ENCODE peak calls at places on chromosomes 4 and X, in five cellular contexts. Y is H1, U is neuronal stem cell, K is H9, Z is trophoblast cell. O is an unnamed sample.

GRCh38 chrX:29617276-29617675 is 598.1 kb upstream of the MAGEB2 start:
- DNase-seq in Y (no peak), U (no peak), K (no peak), Z (no peak), O (peak; percentile 40)

GRCh38 chrX:43870758-43871419 is 11.4 kb downstream of the MAOB start:
- DNase-seq in Y (no peak), U (no peak), K (no peak), Z (no peak), O (no peak)

GRCh38 chr4:108052511-108052910 is 62.8 kb downstream of the HADH start:
- DNase-seq in Y (no peak), U (no peak), K (no peak), Z (no peak), O (no peak)

GRCh38 chrX:134654398-134655012 is 3.8 kb downstream of the PLAC1 start:
- DNase-seq in Y (no peak), U (no peak), K (no peak), Z (no peak), O (no peak)

GRCh38 chr4:52870225-52870624 is 8.1 kb downstream of the RASL11B start:
- DNase-seq in Y (no peak), U (no peak), K (no peak), Z (no peak), O (no peak)

GRCh38 chr4:100936676-100937390 is 410.5 kb downstream of the PPP3CA start:
- DNase-seq in Y (no peak), U (no peak), K (no peak), Z (no peak), O (no peak)

GRCh38 chrX:1511150-1511549 is 25.8 kb downstream of the P2RY8 start:
- DNase-seq in Y (no peak), U (no peak), K (no peak), Z (no peak), O (no peak)

GRCh38 chrX:73965833-73966232 is 338.1 kb upstream of the ZCCHC13 start:
- DNase-seq in Y (no peak), U (no peak), K (peak; percentile 80), Z (no peak), O (no peak)

GRCh38 chr4:152828122-152828521 is 48.4 kb downstream of the ARFIP1 start:
- DNase-seq in Y (no peak), U (no peak), K (no peak), Z (no peak), O (no peak)

GRCh38 chr4:60582167-60582566 is 618.0 kb upstream of the ADGRL3 start:
- DNase-seq in Y (no peak), U (no peak), K (no peak), Z (no peak), O (no peak)
- H2BK12ac ChIP-seq in Y (no peak overlapping the region), U (no peak overlapping the region), K (no peak overlapping the region), Z (no peak overlapping the region), O (no peak overlapping the region)

GRCh38 chr4:184267206-184267608 is 49.5 kb upstream of the ENPP6 start:
- DNase-seq in Y (no peak), U (no peak), K (peak; percentile 0), Z (no peak), O (no peak)
- H2AFZ ChIP-seq in Y (no peak overlapping the region), U (no peak overlapping the region), K (no peak overlapping the region), Z (no peak overlapping the region), O (no peak overlapping the region)

DNA sequence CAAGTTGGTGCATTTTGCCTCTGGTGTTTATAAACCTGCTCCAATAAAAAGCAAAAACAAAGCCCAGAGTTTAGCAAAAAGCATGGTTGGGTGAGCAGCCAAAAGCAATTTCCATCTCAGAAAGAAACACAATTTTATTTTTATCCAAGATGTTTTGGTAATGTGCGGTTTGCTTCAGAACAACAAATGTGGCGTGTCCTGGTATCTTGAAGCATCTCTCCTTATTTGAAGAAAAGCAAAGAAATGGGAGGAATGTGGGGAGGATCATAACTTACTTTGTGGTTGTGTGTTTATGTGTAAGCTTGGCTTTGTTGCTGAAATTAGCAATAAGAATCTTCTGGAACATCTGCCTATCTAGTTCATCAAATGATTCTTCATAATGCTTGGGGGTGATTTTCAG is 88.3 kb upstream of the DDX3X start:
- DNase-seq in Y (no peak), U (no peak), K (no peak), Z (no peak), O (peak; percentile 42)
- H2BK12ac ChIP-seq in Y (no peak overlapping the region), U (no peak overlapping the region), K (no peak overlapping the region), Z (no peak overlapping the region), O (no peak overlapping the region)

DNA sequence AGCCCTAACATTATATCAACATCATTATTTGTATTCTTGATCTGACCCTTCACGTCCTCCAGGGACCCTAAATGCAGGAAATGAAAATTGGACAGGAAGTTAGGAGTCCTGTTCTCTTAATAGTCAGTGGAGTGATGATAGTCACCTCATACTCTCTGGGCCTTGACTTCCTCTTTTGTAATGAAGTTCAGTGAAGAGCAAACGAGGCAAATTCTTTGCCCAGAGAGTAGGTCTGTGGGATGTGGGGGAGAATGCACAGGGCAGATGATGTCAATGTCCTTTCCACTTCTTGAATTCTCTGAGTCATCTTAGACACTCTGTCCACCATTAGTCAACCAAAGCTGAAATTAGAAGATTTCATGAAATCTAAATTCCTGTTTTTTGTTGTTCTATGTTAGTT is 17.1 kb upstream of the GPRIN3 start:
- DNase-seq in Y (no peak), U (no peak), K (no peak), Z (peak; percentile 46), O (peak; percentile 72)
- H2AFZ ChIP-seq in Y (no peak overlapping the region), U (no peak overlapping the region), K (no peak overlapping the region), Z (no peak overlapping the region), O (peak overlapping the region; percentile 61)

DNA sequence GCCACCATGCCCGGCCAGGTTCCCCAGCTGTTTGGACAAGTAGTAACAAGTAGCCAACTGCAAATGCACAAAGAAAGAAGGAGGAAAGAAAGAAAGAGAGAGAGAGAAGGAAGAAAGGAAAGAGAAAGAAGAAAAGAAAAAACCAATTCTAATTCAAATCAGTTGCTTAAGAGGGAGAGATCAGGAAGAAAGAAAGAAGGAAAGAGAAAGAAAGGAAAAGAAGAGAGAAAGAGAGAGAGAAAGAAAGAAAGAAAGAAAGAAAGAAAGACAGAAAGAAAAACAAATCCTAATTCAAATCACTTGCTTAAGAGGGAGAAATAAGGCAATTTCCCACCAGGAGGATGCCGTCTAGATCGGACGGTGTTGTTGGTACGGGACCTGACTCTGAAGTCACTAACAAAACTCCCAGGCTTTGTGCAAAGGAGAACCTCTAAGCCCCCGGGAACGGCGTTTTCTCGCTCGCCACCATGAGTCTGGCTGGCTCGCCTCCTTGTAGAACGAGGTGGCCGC is 95.5 kb upstream of the PPP2R3B start:
- DNase-seq in Y (no peak), U (no peak), K (no peak), Z (no peak), O (no peak)
- H2BK12ac ChIP-seq in Y (no peak overlapping the region), U (no peak overlapping the region), K (no peak overlapping the region), Z (no peak overlapping the region), O (no peak overlapping the region)

DNA sequence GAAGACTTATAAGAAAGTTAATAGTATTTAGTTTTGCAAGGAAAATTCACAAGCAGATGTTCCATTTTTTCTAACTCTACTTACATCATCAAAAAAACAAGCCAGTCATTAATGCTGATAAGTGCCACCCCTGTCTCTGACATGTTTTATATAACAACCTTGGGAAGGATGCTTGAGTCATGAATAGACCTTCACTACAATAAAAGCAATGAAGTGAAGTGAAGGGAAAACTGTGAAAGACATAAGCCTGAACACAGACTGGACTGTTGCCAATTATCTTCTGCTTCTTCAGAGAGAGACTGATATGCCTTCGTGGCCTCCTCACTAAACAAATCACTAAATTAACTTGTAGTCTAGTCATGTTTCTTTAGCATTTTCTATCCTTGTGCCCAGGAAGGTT is 353.2 kb downstream of the PDHA2 start:
- DNase-seq in Y (no peak), U (no peak), K (no peak), Z (no peak), O (no peak)
- H2AFZ ChIP-seq in Y (peak overlapping the region; percentile 21), U (no peak overlapping the region), K (no peak overlapping the region), Z (no peak overlapping the region), O (no peak overlapping the region)

DNA sequence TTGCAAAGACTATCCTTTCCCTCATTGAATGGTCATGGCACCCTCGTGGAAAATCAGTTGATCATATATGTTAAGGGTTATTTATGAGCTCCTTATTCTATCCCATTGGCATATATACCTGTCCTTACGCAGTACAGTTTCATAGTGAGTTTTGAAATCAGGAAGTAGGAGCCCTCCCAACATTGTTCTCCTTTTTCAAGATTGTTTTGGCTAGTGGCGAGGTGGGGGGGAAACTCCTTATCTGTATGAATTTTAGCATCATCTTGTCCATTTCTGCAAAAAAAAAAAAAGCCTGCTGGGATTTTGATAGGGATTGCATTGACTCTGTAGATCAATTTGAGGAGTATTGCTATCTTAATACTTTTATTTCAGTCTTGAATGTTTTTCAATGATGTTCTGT is 2.5 kb upstream of the USP9X start:
- DNase-seq in Y (no peak), U (no peak), K (no peak), Z (no peak), O (no peak)
- H2BK12ac ChIP-seq in Y (no peak overlapping the region), U (no peak overlapping the region), K (no peak overlapping the region), Z (no peak overlapping the region), O (no peak overlapping the region)

GRCh38 chrX:118727686-118728339 is 407 bp downstream of the IL13RA1 start:
- DNase-seq in Y (no peak), U (no peak), K (no peak), Z (peak; percentile 9), O (peak; percentile 57)
- H2AFZ ChIP-seq in Y (no peak overlapping the region), U (peak overlapping the region; percentile 79), K (no peak overlapping the region), Z (peak overlapping the region; percentile 83), O (no peak overlapping the region)

GRCh38 chr4:92064574-92064973 is 239.2 kb upstream of the GRID2 start:
- DNase-seq in Y (no peak), U (no peak), K (no peak), Z (no peak), O (no peak)

GRCh38 chr4:92059615-92060014 is 244.2 kb upstream of the GRID2 start:
- DNase-seq in Y (no peak), U (no peak), K (no peak), Z (no peak), O (no peak)

DNA sequence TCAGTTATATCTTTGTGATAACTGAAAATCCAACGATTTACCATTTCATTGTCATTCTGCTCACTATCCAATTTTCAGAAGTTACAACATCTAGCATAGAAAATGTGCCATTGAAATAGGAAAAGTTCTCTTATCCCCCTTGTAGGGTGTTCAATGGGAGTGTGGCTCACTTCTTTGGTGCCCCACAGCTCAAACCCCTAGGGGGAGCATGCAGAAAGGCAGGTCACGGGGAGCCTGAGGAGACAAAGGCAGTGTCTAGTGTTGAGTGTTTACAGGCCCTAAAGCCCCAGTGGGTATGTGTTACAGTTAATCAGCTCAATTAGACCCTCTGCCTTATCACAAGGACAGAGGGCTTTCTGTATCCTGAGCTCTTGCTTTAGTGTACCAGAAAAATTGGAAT is 243.4 kb upstream of the GRID2 start:
- DNase-seq in Y (no peak), U (no peak), K (peak; percentile 46), Z (no peak), O (no peak)
- H2BK12ac ChIP-seq in Y (no peak overlapping the region), U (no peak overlapping the region), K (no peak overlapping the region), Z (no peak overlapping the region), O (no peak overlapping the region)

O was measured in mesenchymal stem cell.